ENCODE peak calls at places on chromosomes 16 and 17, in nine cellular contexts. K is mucosa of descending colon, Y is cardiac muscle cell, V is tibial artery, A is lower lobe of right lung, N is uterus, Z is pancreas, G is transverse colon, D is fibroblast of lung. S is an unnamed sample. For H3K4me1, the result is how much of the 10 kb centered on the place peaks cover.

GRCh38 chr17:2707721-2708584 is 3.6 kb downstream of the CLUH start:
- DNase-seq in A (peak), N (no peak), D (peak), Y (no peak), K (peak), V (peak), G (peak), Z (peak), S (no peak)

GRCh38 chr16:88534731-88535141 is 35.5 kb upstream of the ZC3H18 start:
- DNase-seq in N (no peak), Y (peak), D (peak), A (peak), V (no peak), G (peak), K (peak), Z (no peak), S (no peak)

GRCh38 chr16:22232277-22233049 is 26.4 kb downstream of the EEF2K start:
- DNase-seq in D (peak), V (no peak), A (peak), G (peak), N (no peak), Z (peak), K (peak), Y (no peak), S (peak)

GRCh38 chr17:10992097-10992496 is 154.2 kb upstream of the PIRT start:
- DNase-seq in A (no peak), V (no peak), G (no peak), Z (no peak), Y (no peak), D (no peak), N (no peak), K (no peak), S (no peak)

GRCh38 chr16:84555418-84556196 is 51.1 kb upstream of the MEAK7 start:
- DNase-seq in K (no peak), A (no peak), N (no peak), Z (no peak), V (no peak), Y (no peak), G (no peak), D (no peak), S (no peak)

GRCh38 chr17:38334480-38335364 is 9.0 kb downstream of the GPR179 start:
- DNase-seq in V (no peak), Y (no peak), K (no peak), A (no peak), N (no peak), G (no peak), Z (no peak), D (no peak), S (no peak)

GRCh38 chr17:9290226-9290613 is 268.9 kb downstream of the NTN1 start:
- DNase-seq in V (no peak), Y (no peak), Z (no peak), D (no peak), K (no peak), N (no peak), A (no peak), G (no peak), S (no peak)

GRCh38 chr16:85416267-85417109 is 196.6 kb upstream of the GSE1 start:
- DNase-seq in V (no peak), K (peak), D (peak), Y (peak), N (peak), G (peak), A (peak), Z (peak), S (no peak)

GRCh38 chr17:44884941-44885340 is 14.3 kb downstream of the EFTUD2 start:
- DNase-seq in K (no peak), V (no peak), Y (no peak), Z (no peak), D (no peak), N (no peak), A (no peak), G (no peak), S (no peak)

GRCh38 chr17:14305785-14306496 is 5.1 kb downstream of the HS3ST3B1 start:
- DNase-seq in G (no peak), A (no peak), V (no peak), Y (no peak), K (no peak), D (no peak), Z (no peak), N (no peak), S (no peak)

GRCh38 chr17:42288078-42288984 is at the start of gene STAT5A:
- DNase-seq in G (peak), Z (peak), K (peak), D (peak), A (peak), Y (peak), N (peak), V (peak), S (peak)

GRCh38 chr17:57144567-57144966 is 59.5 kb downstream of the AKAP1 start:
- DNase-seq in D (no peak), Y (no peak), K (no peak), A (no peak), N (no peak), V (no peak), G (no peak), Z (no peak), S (no peak)

GRCh38 chr17:83183150-83183820 is 103.9 kb downstream of the METRNL start:
- DNase-seq in Z (no peak), N (no peak), D (no peak), A (no peak), K (no peak), V (peak), Y (peak), G (no peak), S (no peak)

GRCh38 chr17:67602974-67603373 is 114.8 kb upstream of the NOL11 start:
- DNase-seq in Z (no peak), V (no peak), A (no peak), N (no peak), Y (peak), K (peak), D (peak), G (peak), S (peak)

GRCh38 chr16:66930189-66930588 is 4.0 kb downstream of the CIAO2B start:
- DNase-seq in Z (no peak), N (no peak), Y (peak), D (peak), G (peak), V (no peak), A (no peak), K (no peak), S (no peak)

GRCh38 chr16:75660321-75660720 is 12.7 kb downstream of the TERF2IP start:
- DNase-seq in D (no peak), Z (no peak), V (no peak), K (no peak), A (no peak), Y (no peak), G (no peak), N (no peak), S (no peak)

GRCh38 chr17:17778308-17779014 is 58.3 kb downstream of the SREBF1 start:
- DNase-seq in G (peak), Y (peak), K (peak), N (peak), D (peak), V (peak), A (no peak), Z (no peak), S (no peak)

GRCh38 chr17:77375108-77375507 is 234.3 kb downstream of the SEC14L1 start:
- DNase-seq in Z (no peak), D (no peak), Y (no peak), A (peak), V (no peak), G (no peak), K (no peak), N (peak), S (no peak)

GRCh38 chr17:77373298-77374169 is 232.8 kb downstream of the SEC14L1 start:
- DNase-seq in A (peak), Y (peak), D (no peak), K (no peak), G (peak), V (peak), N (peak), Z (no peak), S (no peak)

GRCh38 chr17:77372444-77373297 is 231.9 kb downstream of the SEC14L1 start:
- DNase-seq in Z (peak), V (peak), D (peak), K (peak), G (peak), A (peak), Y (peak), N (peak), S (peak)

GRCh38 chr17:77375526-77375916 is 234.8 kb downstream of the SEC14L1 start:
- DNase-seq in N (no peak), Z (no peak), V (no peak), K (no peak), D (no peak), G (no peak), A (no peak), Y (no peak), S (no peak)

GRCh38 chr17:77374170-77374936 is 233.6 kb downstream of the SEC14L1 start:
- DNase-seq in K (peak), G (peak), Y (peak), Z (peak), N (peak), V (peak), A (peak), D (peak), S (peak)
- H3K4me1 ChIP-seq in K (under half), G (half or more), Y (under half), Z (under half), N (under half), V (half or more), A (half or more), D (under half), S (under half)

GRCh38 chr16:4611337-4612023 is 3.2 kb downstream of the UBALD1 start:
- DNase-seq in G (peak), Y (peak), V (peak), K (no peak), N (no peak), Z (no peak), D (peak), A (no peak), S (no peak)

GRCh38 chr16:4612474-4612931 is 2.2 kb downstream of the UBALD1 start:
- DNase-seq in D (no peak), N (no peak), G (no peak), Z (no peak), A (no peak), K (no peak), V (peak), Y (peak), S (no peak)

GRCh38 chr16:4613636-4614570 is 785 bp downstream of the UBALD1 start:
- DNase-seq in V (peak), G (peak), A (peak), N (no peak), Z (peak), K (peak), Y (peak), D (peak), S (peak)

GRCh38 chr16:4614571-4615388 is at the start of gene UBALD1:
- DNase-seq in Y (peak), V (peak), D (peak), Z (peak), K (peak), N (peak), A (peak), G (peak), S (peak)

GRCh38 chr16:4612977-4613635 is 1.6 kb downstream of the UBALD1 start:
- DNase-seq in D (no peak), V (peak), Z (no peak), G (no peak), A (no peak), Y (peak), K (peak), N (no peak), S (no peak)
- H3K4me1 ChIP-seq in D (under half), V (half or more), Z (under half), G (under half), A (half or more), Y (under half), K (under half), N (under half), S (under half)

DNA sequence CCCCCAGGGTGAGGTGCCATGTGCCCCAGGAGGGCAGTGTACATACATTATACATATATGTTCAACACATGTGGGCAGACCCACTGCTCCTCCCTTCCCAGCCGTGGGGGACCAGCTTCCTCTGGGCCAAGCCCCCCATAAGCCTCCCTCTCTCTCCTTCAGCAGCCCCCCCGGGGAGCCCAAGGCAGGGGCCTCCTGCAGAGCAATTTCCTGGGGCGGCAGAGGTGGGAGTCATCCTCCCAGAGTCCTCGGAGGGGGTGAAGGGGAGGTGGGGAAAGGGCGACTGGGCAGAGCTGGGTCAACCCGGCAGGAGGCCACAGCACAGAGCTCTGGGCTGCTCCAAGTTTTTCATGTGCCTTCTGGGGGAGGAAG is 235.1 kb downstream of the ZNF423 start:
- DNase-seq in Z (no peak), Y (peak), D (no peak), G (no peak), N (peak), K (no peak), A (no peak), V (peak), S (no peak)
- H3K4me1 ChIP-seq in Z (under half), Y (under half), D (under half), G (under half), N (under half), K (under half), A (under half), V (under half), S (under half)

DNA sequence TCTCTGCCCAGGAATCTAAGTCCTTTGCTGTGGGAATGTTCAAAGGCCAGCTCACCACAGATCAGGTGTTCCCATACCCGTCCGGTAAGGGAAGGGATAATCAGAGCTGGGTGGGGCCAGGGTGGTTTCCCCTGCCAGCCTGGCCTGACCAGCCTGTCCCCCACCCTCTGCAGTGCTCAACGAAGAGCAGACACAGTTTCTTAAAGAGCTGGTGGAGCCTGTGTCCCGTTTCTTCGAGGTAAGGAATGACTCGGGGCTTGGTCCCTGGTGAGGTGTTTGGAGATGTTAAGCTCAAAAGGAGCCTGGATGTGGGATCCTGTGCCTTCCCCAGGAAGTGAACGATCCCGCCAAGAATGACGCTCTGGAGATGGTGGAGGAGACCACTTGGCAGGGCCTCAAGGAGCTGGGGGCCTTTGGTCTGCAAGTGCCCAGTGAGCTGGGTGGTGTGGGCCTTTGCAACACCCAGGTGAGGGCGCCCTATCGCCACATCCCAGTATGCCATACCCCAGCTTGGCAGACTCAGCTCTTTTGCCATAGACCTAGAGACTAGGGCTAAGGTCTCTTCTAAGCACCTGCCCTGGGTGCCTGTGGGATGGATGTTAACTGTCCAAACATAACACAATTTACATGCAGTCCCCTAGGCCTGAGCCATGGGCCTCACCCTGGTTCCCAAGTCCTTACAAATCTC is 999 bp downstream of the ACADVL start:
- DNase-seq in V (no peak), Y (peak), A (peak), Z (peak), D (peak), N (no peak), G (peak), K (peak), S (peak)
- H3K4me1 ChIP-seq in V (under half), Y (under half), A (under half), Z (under half), D (under half), N (under half), G (under half), K (under half), S (under half)

GRCh38 chr17:35796942-35797341 is 1.5 kb upstream of the MMP28 start:
- DNase-seq in Z (no peak), A (no peak), G (no peak), Y (no peak), N (no peak), D (no peak), V (no peak), K (no peak), S (no peak)
- H3K4me1 ChIP-seq in Z (under half), A (half or more), G (under half), Y (under half), N (under half), D (under half), V (half or more), K (under half), S (under half)

DNA sequence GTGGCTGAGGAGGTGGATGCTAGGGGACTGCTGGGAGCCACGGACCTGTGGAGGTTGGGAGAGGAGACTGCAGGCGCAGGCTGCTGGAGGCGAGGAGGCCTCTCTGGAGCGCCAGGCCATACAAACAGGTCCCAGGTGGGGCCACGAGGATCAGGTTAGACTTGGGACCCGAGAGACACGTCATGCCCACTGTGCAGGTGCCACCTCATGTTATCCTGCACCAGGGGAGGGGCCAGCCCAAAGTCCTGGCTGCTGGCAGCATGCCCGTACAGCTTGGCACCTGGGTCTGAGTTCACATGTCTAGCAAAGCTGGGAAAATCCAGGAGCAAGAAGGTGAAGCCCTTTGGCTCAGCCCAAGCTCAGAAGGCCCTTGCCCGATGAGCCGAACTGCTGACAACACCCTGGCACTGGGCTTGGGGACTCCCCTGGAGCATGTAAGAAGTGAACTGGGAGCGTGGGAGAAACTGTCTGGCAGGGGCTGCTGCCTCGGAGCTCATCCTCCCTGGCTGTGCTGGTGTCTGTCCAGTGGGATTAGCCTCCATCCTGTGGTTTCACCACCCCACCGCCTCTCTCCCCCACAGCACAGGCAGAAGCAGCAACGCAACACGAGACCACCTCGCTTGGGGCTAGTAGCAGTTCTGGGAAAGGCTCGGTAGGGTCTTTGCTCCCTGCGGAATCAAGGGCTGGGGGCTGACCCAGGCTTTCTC is 5.3 kb downstream of the ARHGDIA start:
- DNase-seq in Y (peak), Z (peak), D (no peak), V (no peak), N (no peak), K (peak), G (peak), A (no peak), S (no peak)
- H3K4me1 ChIP-seq in Y (under half), Z (under half), D (under half), V (half or more), N (under half), K (half or more), G (half or more), A (half or more), S (under half)

GRCh38 chr16:27314986-27315332 is 1.2 kb downstream of the IL4R start:
- DNase-seq in V (peak), G (no peak), A (no peak), Y (no peak), K (no peak), Z (no peak), D (no peak), N (no peak), S (no peak)
- H3K4me1 ChIP-seq in V (half or more), G (half or more), A (half or more), Y (under half), K (half or more), Z (under half), D (under half), N (under half), S (under half)

GRCh38 chr16:27377666-27378485 is 24.1 kb upstream of the IL21R start:
- DNase-seq in Z (no peak), V (peak), D (no peak), A (no peak), G (no peak), K (no peak), Y (no peak), N (no peak), S (no peak)

GRCh38 chr16:27373312-27373711 is 28.7 kb upstream of the IL21R start:
- DNase-seq in G (no peak), A (no peak), Y (no peak), V (no peak), Z (no peak), N (no peak), K (no peak), D (no peak), S (no peak)

GRCh38 chr16:27374794-27375499 is 27.0 kb upstream of the IL21R start:
- DNase-seq in D (peak), G (peak), Z (no peak), Y (peak), N (peak), A (peak), V (peak), K (peak), S (peak)

GRCh38 chr16:27370318-27370717 is 31.7 kb upstream of the IL21R start:
- DNase-seq in G (no peak), Y (no peak), A (no peak), V (no peak), N (no peak), K (no peak), D (no peak), Z (no peak), S (no peak)

DNA sequence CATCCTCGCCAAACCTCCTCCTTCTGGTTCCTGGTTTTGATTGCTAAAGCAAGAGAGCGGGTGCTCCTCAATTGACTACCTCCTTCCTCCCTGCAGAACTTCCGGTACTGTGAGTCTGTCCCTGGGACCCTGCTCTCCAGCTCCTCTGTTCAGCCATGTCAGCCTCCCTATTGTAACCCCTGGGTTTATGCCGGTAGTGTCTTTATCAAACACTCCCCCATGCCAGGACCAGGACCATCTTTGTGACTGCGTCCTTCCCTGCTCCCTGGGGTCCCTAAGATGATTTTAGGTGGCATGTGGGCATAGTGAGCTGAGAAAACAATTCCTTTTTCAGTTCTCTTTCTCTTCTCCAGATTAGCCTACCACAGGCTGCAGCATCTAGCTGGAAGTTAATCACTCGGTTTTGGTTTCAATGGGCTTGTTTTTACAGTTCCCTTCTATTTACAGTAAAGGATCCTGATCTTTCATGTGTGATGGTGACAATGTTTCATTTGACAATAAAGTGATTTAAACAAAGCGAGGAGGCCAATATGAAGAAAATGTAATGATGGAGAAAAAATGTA is 27.7 kb upstream of the IL21R start:
- DNase-seq in K (no peak), Y (no peak), V (peak), D (no peak), G (no peak), A (no peak), N (no peak), Z (no peak), S (no peak)
- H3K4me1 ChIP-seq in K (under half), Y (under half), V (under half), D (under half), G (under half), A (under half), N (under half), Z (under half), S (under half)

DNA sequence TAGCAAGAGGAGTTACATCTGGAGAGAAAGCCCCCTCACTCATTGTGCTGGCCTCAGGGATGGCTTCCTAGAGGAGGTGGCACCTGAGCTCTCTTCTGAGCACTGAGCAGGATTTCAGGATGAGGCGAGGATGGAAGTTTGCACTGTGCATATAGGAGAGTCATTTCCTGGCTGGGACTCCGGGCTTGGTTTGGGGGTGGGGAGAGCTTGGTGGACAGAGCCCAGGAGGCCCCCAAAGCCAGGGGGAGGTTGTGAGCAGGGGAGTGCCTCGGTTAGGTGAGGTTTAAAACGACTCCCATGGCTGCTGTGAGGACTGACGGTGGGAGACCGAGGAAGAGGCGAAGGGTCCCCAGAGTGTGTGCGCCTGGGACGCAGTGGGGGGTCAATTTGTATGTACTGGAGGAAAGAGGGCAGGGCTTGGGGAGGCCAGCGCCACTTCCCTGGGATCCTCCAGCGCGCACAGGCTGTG is 1.2 kb downstream of the CAMKK1 start:
- DNase-seq in D (no peak), Z (no peak), K (no peak), N (no peak), A (no peak), V (no peak), G (no peak), Y (no peak), S (no peak)
- H3K4me1 ChIP-seq in D (under half), Z (under half), K (half or more), N (under half), A (half or more), V (half or more), G (half or more), Y (under half), S (half or more)

S was measured in endothelial cell of umbilical vein.